ENCODE peak calls at places on chromosomes 13 and 19, in four cellular contexts. T, X, O and Q are unnamed samples.

GRCh38 chr13:40591091-40591490 is 75.3 kb downstream of the FOXO1 start:
- DNase-seq in O (no peak), T (no peak), X (no peak), Q (no peak)

GRCh38 chr13:90984737-90985136 is 362.8 kb upstream of the MIR17HG start:
- DNase-seq in T (no peak), X (no peak), O (no peak), Q (no peak)

GRCh38 chr13:102212729-102213128 is 189.1 kb downstream of the FGF14 start:
- DNase-seq in T (no peak), O (no peak), X (no peak), Q (no peak)

GRCh38 chr13:26328326-26328725 is 74.4 kb downstream of the CDK8 start:
- DNase-seq in T (no peak), O (no peak), X (no peak), Q (no peak)

GRCh38 chr19:11872624-11873023 is 15.0 kb upstream of the ZNF69 start:
- DNase-seq in X (no peak), T (no peak), O (no peak), Q (no peak)

GRCh38 chr19:15304140-15304705 is 28.1 kb downstream of the BRD4 start:
- DNase-seq in O (no peak), T (peak), X (peak), Q (no peak)

GRCh38 chr19:32345261-32346207 is at the start of gene ZNF507:
- DNase-seq in X (peak), T (peak), O (peak), Q (peak)

GRCh38 chr13:50227356-50227755 is 212.1 kb downstream of the KCNRG start:
- DNase-seq in T (no peak), O (no peak), X (no peak), Q (no peak)

GRCh38 chr19:28966737-28967401 is 246.1 kb downstream of the UQCRFS1 start:
- DNase-seq in X (peak), T (no peak), O (no peak), Q (peak)

GRCh38 chr19:44003461-44004134 is 841 bp downstream of the ZNF230 start:
- DNase-seq in O (peak), X (no peak), T (no peak), Q (peak)

GRCh38 chr19:55694241-55694655 is 19.2 kb downstream of the EPN1 start:
- DNase-seq in X (no peak), O (peak), T (no peak), Q (no peak)

GRCh38 chr19:57016491-57016890 is 103.3 kb upstream of the USP29 start:
- DNase-seq in X (no peak), O (no peak), T (no peak), Q (no peak)

GRCh38 chr13:84672616-84673015 is 790.3 kb upstream of the SLITRK1 start:
- DNase-seq in O (no peak), T (no peak), X (no peak), Q (no peak)

GRCh38 chr13:34678154-34678553 is 263.9 kb upstream of the NBEA start:
- DNase-seq in O (no peak), X (no peak), T (peak), Q (peak)

GRCh38 chr13:30453727-30454126 is 12.0 kb downstream of the HMGB1 start:
- DNase-seq in T (peak), O (no peak), X (peak), Q (peak)

GRCh38 chr19:49497790-49498106 is 1.5 kb downstream of the RPS11 start:
- DNase-seq in X (no peak), O (no peak), T (no peak), Q (no peak)

GRCh38 chr19:18109731-18110671 is 12.4 kb downstream of the MAST3 start:
- DNase-seq in O (peak), T (no peak), X (no peak), Q (no peak)

GRCh38 chr19:4748589-4748988 is 24.9 kb upstream of the DPP9 start:
- DNase-seq in O (no peak), T (no peak), X (no peak), Q (no peak)

GRCh38 chr13:61531383-61532065 is 115.9 kb upstream of the PCDH20 start:
- DNase-seq in T (no peak), X (no peak), O (no peak), Q (no peak)

GRCh38 chr13:70424928-70425327 is 316.7 kb upstream of the KLHL1 start:
- DNase-seq in X (no peak), T (no peak), O (no peak), Q (no peak)

GRCh38 chr19:58474291-58474996 is 1.7 kb upstream of the ZNF446 start:
- DNase-seq in T (no peak), X (peak), O (no peak), Q (peak)

GRCh38 chr19:12984143-12984627 is 11.1 kb upstream of the NFIX start:
- DNase-seq in X (peak), O (no peak), T (no peak), Q (no peak)

GRCh38 chr13:34107814-34108213 is 289.9 kb downstream of the RFC3 start:
- DNase-seq in O (no peak), T (no peak), X (peak), Q (peak)

GRCh38 chr19:10701955-10702307 is 692 bp downstream of the QTRT1 start:
- DNase-seq in T (no peak), X (no peak), O (no peak), Q (no peak)

GRCh38 chr19:13152854-13153626 is 2.8 kb downstream of the IER2 start:
- DNase-seq in O (peak), T (peak), X (peak), Q (peak)

GRCh38 chr19:38693380-38694223 is 46.2 kb downstream of the ACTN4 start:
- DNase-seq in X (peak), O (no peak), T (peak), Q (peak)

GRCh38 chr13:28171266-28171665 is 32.9 kb downstream of the PAN3 start:
- DNase-seq in O (no peak), X (no peak), T (no peak), Q (no peak)

GRCh38 chr19:28913626-28914025 is 299.3 kb downstream of the UQCRFS1 start:
- DNase-seq in T (no peak), O (no peak), X (no peak), Q (no peak)

GRCh38 chr19:40716031-40716654 is 543 bp downstream of the COQ8B start:
- DNase-seq in X (no peak), T (peak), O (no peak), Q (no peak)

GRCh38 chr13:113350065-113350937 is 13.6 kb downstream of the GRTP1 start:
- DNase-seq in X (no peak), O (peak), T (peak), Q (no peak)
- TF ChIP-seq CTCF in X (no peak), O (no peak), T (no peak), Q (no peak)

GRCh38 chr19:3657395-3657769 is 30.8 kb upstream of the CACTIN start:
- DNase-seq in X (no peak), T (no peak), O (no peak), Q (no peak)

GRCh38 chr19:3655402-3656072 is 28.9 kb upstream of the CACTIN start:
- DNase-seq in X (peak), O (no peak), T (no peak), Q (peak)

GRCh38 chr19:3656073-3656746 is 29.6 kb upstream of the CACTIN start:
- DNase-seq in O (no peak), T (no peak), X (peak), Q (no peak)

GRCh38 chr19:3658004-3658822 is 31.6 kb upstream of the CACTIN start:
- DNase-seq in X (no peak), O (no peak), T (no peak), Q (no peak)

GRCh38 chr19:3656747-3657394 is 30.3 kb upstream of the CACTIN start:
- DNase-seq in T (no peak), X (no peak), O (no peak), Q (no peak)
- TF ChIP-seq CTCF in T (no peak), X (no peak), O (no peak), Q (no peak)

DNA sequence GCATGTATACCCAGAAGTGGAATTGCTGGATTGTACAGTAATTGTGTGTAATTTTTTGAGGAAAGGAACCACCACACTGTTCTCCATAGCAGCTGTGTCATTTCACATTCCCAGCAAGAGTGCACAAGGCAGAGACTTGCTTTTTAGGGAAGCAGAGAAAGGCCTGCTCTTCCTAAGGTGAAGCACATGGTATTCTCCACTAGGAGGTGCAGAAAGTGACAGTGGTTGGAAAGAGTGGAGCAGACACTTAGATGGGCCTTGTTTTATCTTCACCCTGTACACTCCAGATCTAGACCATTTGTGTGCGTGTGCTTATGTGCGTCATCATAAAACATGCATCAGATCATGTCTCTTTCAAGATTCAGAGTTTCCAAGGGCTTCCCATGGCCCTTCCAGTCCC is 35.0 kb downstream of the FAM124A start:
- DNase-seq in X (no peak), O (no peak), T (no peak), Q (no peak)
- TF ChIP-seq CTCF in X (no peak), O (no peak), T (no peak), Q (no peak)

GRCh38 chr19:947090-947706 is 21.4 kb downstream of the ARID3A start:
- DNase-seq in O (no peak), T (no peak), X (no peak), Q (no peak)
- TF ChIP-seq CTCF in O (no peak), T (no peak), X (no peak), Q (no peak)

GRCh38 chr13:72839831-72840426 is 58.0 kb downstream of the PIBF1 start:
- DNase-seq in T (peak), O (no peak), X (peak), Q (peak)
- TF ChIP-seq CTCF in T (peak), O (peak), X (peak), Q (peak)

GRCh38 chr19:6969490-6969889 is 51.7 kb downstream of the MBD3L2B start:
- DNase-seq in T (no peak), X (no peak), O (no peak), Q (no peak)

GRCh38 chr19:6958786-6959185 is 62.4 kb downstream of the MBD3L2B start:
- DNase-seq in O (peak), X (no peak), T (no peak), Q (no peak)

GRCh38 chr19:6967962-6968361 is 53.3 kb downstream of the MBD3L2B start:
- DNase-seq in T (no peak), O (no peak), X (no peak), Q (no peak)

GRCh38 chr19:6963259-6963852 is 57.9 kb downstream of the MBD3L2B start:
- DNase-seq in O (no peak), X (no peak), T (no peak), Q (no peak)

GRCh38 chr19:6963937-6964336 is 57.3 kb downstream of the MBD3L2B start:
- DNase-seq in X (no peak), T (no peak), O (no peak), Q (no peak)
- TF ChIP-seq CTCF in X (peak), T (no peak), O (peak), Q (peak)

DNA sequence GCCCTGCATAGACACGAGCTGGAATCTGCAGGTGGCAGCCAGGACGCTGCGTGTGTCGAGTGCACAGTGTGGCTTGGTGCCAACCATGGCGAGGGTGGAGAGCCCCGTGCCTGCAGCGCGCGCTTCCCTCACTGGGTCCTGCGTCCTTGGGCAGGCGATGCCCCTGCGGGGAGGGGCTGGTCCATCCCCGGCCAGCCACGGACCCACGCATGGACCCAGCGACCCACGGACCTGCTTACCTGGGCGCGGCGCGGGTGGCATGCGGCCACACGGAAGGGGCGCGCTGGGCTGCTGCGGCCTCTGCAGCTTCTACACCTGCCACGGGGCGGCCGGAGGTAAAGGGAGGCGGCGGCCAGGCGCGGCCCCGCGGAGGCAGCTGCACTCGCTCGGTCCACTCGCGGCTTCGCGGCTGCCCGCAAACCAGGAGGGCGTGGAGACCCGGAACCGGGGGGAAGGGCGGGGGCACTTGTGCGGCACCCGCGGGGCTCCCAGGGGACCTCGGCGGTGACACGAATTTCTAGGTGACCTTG is 569 bp upstream of the MCF2L start:
- DNase-seq in X (no peak), T (no peak), O (peak), Q (no peak)
- TF ChIP-seq CTCF in X (no peak), T (no peak), O (peak), Q (no peak)

DNA sequence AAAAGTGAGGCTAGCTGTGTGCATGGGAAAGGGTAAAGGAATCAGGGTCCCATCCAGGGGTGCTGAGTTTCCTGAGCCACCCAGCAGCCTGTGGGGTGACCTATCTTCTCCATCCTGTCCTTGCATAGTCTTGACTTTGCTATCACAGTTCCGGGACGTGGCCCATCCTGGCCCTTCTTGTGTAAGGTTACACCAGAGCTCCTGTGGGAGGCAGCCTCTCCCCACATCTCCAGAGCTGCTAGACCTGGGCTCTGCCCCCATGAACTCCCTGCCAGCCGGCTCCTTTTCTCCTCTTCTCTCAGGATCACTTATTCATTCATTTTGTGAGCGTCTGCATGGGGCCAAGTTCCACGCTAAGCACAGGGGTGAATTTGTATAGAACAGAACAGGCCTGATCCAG is 238.9 kb downstream of the TSHZ3 start:
- DNase-seq in X (peak), O (no peak), T (peak), Q (peak)
- TF ChIP-seq CTCF in X (peak), O (no peak), T (no peak), Q (peak)

GRCh38 chr13:88656751-88657150 is 985.6 kb downstream of the SLITRK5 start:
- DNase-seq in T (peak), X (no peak), O (no peak), Q (no peak)
- TF ChIP-seq CTCF in T (no peak), X (no peak), O (no peak), Q (no peak)

GRCh38 chr13:52746141-52746540 is 6.5 kb upstream of the CNMD start:
- DNase-seq in T (no peak), X (no peak), O (no peak), Q (no peak)

GRCh38 chr13:52739468-52740071 is at the start of gene CNMD:
- DNase-seq in T (no peak), O (no peak), X (no peak), Q (no peak)

GRCh38 chr13:52744842-52745241 is 5.2 kb upstream of the CNMD start:
- DNase-seq in X (no peak), T (no peak), O (no peak), Q (no peak)

GRCh38 chr13:52743569-52743968 is 3.9 kb upstream of the CNMD start:
- DNase-seq in T (no peak), X (no peak), O (no peak), Q (no peak)

GRCh38 chr13:52743988-52744387 is 4.4 kb upstream of the CNMD start:
- DNase-seq in X (no peak), T (no peak), O (no peak), Q (no peak)
- TF ChIP-seq CTCF in X (no peak), T (no peak), O (no peak), Q (no peak)